ENCODE peak calls at places on chromosomes 6 and 20, in six cellular contexts. D is nucleus accumbens; F is H54; C is left colon; K is NCI-H1436; R is activated CD4-positive, alpha-beta T cell treated with anti-CD3 and anti-CD28 coated beads for 24 hours. B is an unnamed sample.

GRCh38 chr6:149716584-149716983 is 1.3 kb downstream of the LATS1 start:
- DNase-seq in D (no peak), F (no peak), C (no peak), K (no peak), R (no peak), B (no peak)

GRCh38 chr6:46370622-46371021 is 120.6 kb downstream of the RCAN2 start:
- DNase-seq in D (no peak), F (no peak), C (no peak), K (no peak), R (no peak), B (no peak)

GRCh38 chr20:39778847-39779641 is 816.9 kb downstream of the DHX35 start:
- DNase-seq in D (peak; percentile 1), F (no peak), C (no peak), K (no peak), R (no peak), B (no peak)

GRCh38 chr6:91149246-91149645 is 562.4 kb upstream of the MAP3K7 start:
- DNase-seq in D (no peak), F (no peak), C (no peak), K (no peak), R (no peak), B (peak; percentile 74)

GRCh38 chr20:14449323-14449722 is 111.9 kb upstream of the FLRT3 start:
- DNase-seq in D (no peak), F (no peak), C (no peak), K (no peak), R (no peak), B (peak; percentile 1)

GRCh38 chr6:166496460-166496859 is 90.0 kb downstream of the RAMACL start:
- DNase-seq in D (no peak), F (no peak), C (no peak), K (no peak), R (no peak), B (no peak)

GRCh38 chr6:11231564-11232176 is 798 bp downstream of the NEDD9 start:
- DNase-seq in D (no peak), F (peak; percentile 33), C (no peak), K (no peak), R (no peak), B (no peak)

GRCh38 chr6:137451926-137452325 is 42.3 kb downstream of the OLIG3 start:
- DNase-seq in D (no peak), F (no peak), C (no peak), K (no peak), R (no peak), B (no peak)

GRCh38 chr6:3075522-3076113 is 7.3 kb downstream of the RIPK1 start:
- DNase-seq in D (no peak), F (no peak), C (no peak), K (no peak), R (no peak), B (no peak)

GRCh38 chr6:170112583-170112860 is 178.4 kb downstream of the DLL1 start:
- DNase-seq in D (no peak), F (no peak), C (no peak), K (no peak), R (no peak), B (no peak)

GRCh38 chr20:25579081-25579770 is 6.1 kb downstream of the NINL start:
- DNase-seq in D (no peak), F (peak; percentile 79), C (no peak), K (no peak), R (no peak), B (no peak)

GRCh38 chr20:32697608-32698007 is 23.9 kb upstream of the C20orf203 start:
- DNase-seq in D (no peak), F (no peak), C (no peak), K (no peak), R (no peak), B (no peak)

GRCh38 chr20:45545754-45546453 is 1.3 kb downstream of the EPPIN start:
- DNase-seq in D (no peak), F (peak; percentile 21), C (no peak), K (no peak), R (no peak), B (peak; percentile 14)

GRCh38 chr6:118284736-118285360 is 263.2 kb upstream of the PLN start:
- DNase-seq in D (peak; percentile 0), F (no peak), C (no peak), K (no peak), R (no peak), B (no peak)

GRCh38 chr6:54717849-54718455 is 128.6 kb upstream of the FAM83B start:
- DNase-seq in D (peak; percentile 41), F (peak; percentile 5), C (peak; percentile 85), K (peak; percentile 60), R (peak; percentile 16), B (peak; percentile 24)

GRCh38 chr20:11080776-11081406 is 407.1 kb upstream of the JAG1 start:
- DNase-seq in D (no peak), F (no peak), C (no peak), K (no peak), R (no peak), B (no peak)

GRCh38 chr6:74409447-74409846 is 713.4 kb downstream of the CD109 start:
- DNase-seq in D (no peak), F (no peak), C (no peak), K (no peak), R (no peak), B (peak; percentile 47)

GRCh38 chr20:14512856-14513255 is 175.4 kb upstream of the FLRT3 start:
- DNase-seq in D (no peak), F (no peak), C (no peak), K (no peak), R (no peak), B (no peak)

GRCh38 chr20:49666906-49667305 is 46.8 kb downstream of the B4GALT5 start:
- DNase-seq in D (no peak), F (no peak), C (no peak), K (no peak), R (no peak), B (no peak)

GRCh38 chr6:35260642-35261570 is 1.4 kb downstream of the ZNF76 start:
- DNase-seq in D (no peak), F (no peak), C (no peak), K (no peak), R (no peak), B (no peak)

GRCh38 chr6:169881976-169882375 is 130.6 kb downstream of the ERMARD start:
- DNase-seq in D (no peak), F (no peak), C (no peak), K (no peak), R (no peak), B (no peak)

GRCh38 chr6:19368511-19368910 is 468.7 kb upstream of the ID4 start:
- DNase-seq in D (no peak), F (peak; percentile 6), C (no peak), K (no peak), R (no peak), B (peak; percentile 32)

GRCh38 chr6:146598785-146599405 is at the start of gene ADGB:
- DNase-seq in D (peak; percentile 51), F (no peak), C (peak; percentile 85), K (no peak), R (no peak), B (peak; percentile 31)

GRCh38 chr20:37615507-37616425 is 78.1 kb upstream of the CTNNBL1 start:
- DNase-seq in D (no peak), F (peak; percentile 20), C (peak; percentile 66), K (peak; percentile 63), R (peak; percentile 35), B (no peak)

GRCh38 chr6:38503940-38504682 is 135.6 kb downstream of the BTBD9 start:
- DNase-seq in D (no peak), F (no peak), C (no peak), K (no peak), R (no peak), B (no peak)

GRCh38 chr6:84739866-84740208 is 24.6 kb downstream of the TBX18 start:
- DNase-seq in D (no peak), F (no peak), C (no peak), K (no peak), R (no peak), B (peak; percentile 74)

GRCh38 chr6:121666809-121667208 is 231.4 kb downstream of the GJA1 start:
- DNase-seq in D (no peak), F (peak; percentile 9), C (no peak), K (no peak), R (no peak), B (peak; percentile 80)

GRCh38 chr6:147000545-147001488 is 203.4 kb upstream of the STXBP5 start:
- DNase-seq in D (no peak), F (no peak), C (no peak), K (no peak), R (no peak), B (peak; percentile 18)

GRCh38 chr6:11076540-11076939 is 17.1 kb upstream of the SMIM13 start:
- DNase-seq in D (no peak), F (no peak), C (no peak), K (no peak), R (no peak), B (no peak)

GRCh38 chr6:99282479-99283062 is 66.9 kb downstream of the FAXC start:
- DNase-seq in D (no peak), F (peak; percentile 8), C (no peak), K (no peak), R (no peak), B (no peak)